ENCODE peak calls at places on chromosomes 7 and 10, in seven cellular contexts. C, W, V, Q, P, I and E are unnamed samples.

GRCh38 chr7:67518580-67518979 is 521.9 kb downstream of the TYW1 start:
- DNase-seq in C (peak; percentile 6), P (no peak), Q (no peak), I (no peak), V (no peak), W (no peak), E (no peak)

GRCh38 chr10:86815035-86815617 is 58.7 kb downstream of the BMPR1A start:
- DNase-seq in W (no peak), I (no peak), Q (no peak), V (no peak), C (no peak), P (no peak), E (no peak)

GRCh38 chr10:78865518-78865835 is 203.3 kb upstream of the ZMIZ1 start:
- DNase-seq in I (no peak), C (no peak), V (no peak), W (peak; percentile 63), Q (no peak), P (peak; percentile 48), E (no peak)

GRCh38 chr7:102813256-102814024 is 64.6 kb downstream of the FAM185A start:
- DNase-seq in C (no peak), P (no peak), I (no peak), V (no peak), W (no peak), Q (no peak), E (no peak)

GRCh38 chr7:111878788-111879187 is 316.5 kb upstream of the IMMP2L start:
- DNase-seq in I (no peak), P (no peak), Q (no peak), C (no peak), W (no peak), V (no peak), E (no peak)

GRCh38 chr10:86176850-86177249 is 189.7 kb downstream of the GRID1 start:
- DNase-seq in C (no peak), P (no peak), I (no peak), V (no peak), W (no peak), Q (no peak), E (peak; percentile 55)

GRCh38 chr7:108248418-108248817 is 118.3 kb upstream of the LAMB4 start:
- DNase-seq in W (no peak), V (no peak), P (no peak), C (no peak), Q (no peak), I (no peak), E (no peak)

GRCh38 chr7:73995821-73996511 is 32.0 kb upstream of the ELN start:
- DNase-seq in P (no peak), C (no peak), V (no peak), I (no peak), W (no peak), Q (no peak), E (no peak)

GRCh38 chr10:119817991-119818888 is 54.4 kb downstream of the MCMBP start:
- DNase-seq in C (peak; percentile 18), V (no peak), P (peak; percentile 87), Q (peak; percentile 29), I (no peak), W (peak; percentile 89), E (peak; percentile 81)

DNA sequence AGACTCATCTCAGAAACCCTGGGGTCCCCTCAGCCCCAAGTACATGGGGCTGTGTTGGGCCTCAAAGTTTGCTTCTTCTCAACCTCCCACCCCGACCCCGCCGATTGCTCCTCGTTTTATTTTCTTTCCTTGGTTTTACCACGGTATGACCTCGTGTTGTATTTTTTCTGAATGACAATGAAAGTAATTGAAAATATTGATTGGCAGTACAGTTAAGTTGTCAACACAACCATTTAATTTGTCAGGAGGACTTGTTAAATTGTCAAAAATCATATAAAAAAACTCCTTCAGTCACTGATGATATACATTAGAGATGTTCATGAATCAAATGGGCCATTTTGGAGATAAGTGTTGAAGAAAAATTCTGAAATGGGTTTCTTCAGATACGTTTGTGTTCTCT is 520.7 kb downstream of the LRMDA start:
- DNase-seq in I (no peak), C (no peak), Q (no peak), W (no peak), V (no peak), P (no peak), E (no peak)
- TF ChIP-seq EP300 in I (no peak), C (no peak), Q (no peak), W (no peak), V (no peak), P (no peak), E (no peak)

GRCh38 chr7:139078911-139079310 is 30.6 kb downstream of the ZC3HAV1 start:
- DNase-seq in W (no peak), Q (no peak), V (no peak), I (no peak), P (no peak), C (no peak), E (no peak)
- TF ChIP-seq POLR2A in W (no peak), Q (no peak), V (no peak), I (no peak), P (no peak), C (no peak), E (no peak)

GRCh38 chr10:33271969-33272583 is 62.4 kb downstream of the NRP1 start:
- DNase-seq in I (no peak), P (no peak), V (no peak), Q (no peak), W (no peak), C (no peak), E (no peak)
- TF ChIP-seq EP300 in I (no peak), P (no peak), V (no peak), Q (no peak), W (no peak), C (no peak), E (no peak)

DNA sequence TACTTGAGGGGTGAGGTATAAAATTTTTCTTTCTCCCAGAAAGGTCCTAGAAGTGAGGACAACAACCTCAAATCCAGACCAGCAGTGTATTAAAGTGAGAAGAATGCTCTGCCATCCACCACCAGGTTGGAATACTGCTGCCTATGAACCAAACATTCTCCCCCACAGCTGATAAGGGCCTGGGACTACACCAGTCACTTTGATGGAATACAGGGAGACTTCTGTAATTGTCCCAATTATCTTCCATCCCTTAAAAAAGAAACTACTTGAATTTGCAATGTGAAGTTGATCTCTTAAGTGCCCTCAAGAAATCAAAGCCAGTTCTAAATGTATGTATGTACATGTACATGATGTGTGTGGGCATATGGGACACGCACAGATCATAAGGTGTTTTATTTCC is 3.0 kb downstream of the TBX20 start:
- DNase-seq in W (no peak), Q (no peak), P (no peak), C (no peak), I (no peak), V (no peak), E (no peak)
- TF ChIP-seq POLR2A in W (no peak), Q (no peak), P (no peak), C (no peak), I (no peak), V (no peak), E (no peak)

GRCh38 chr7:40097728-40098127 is 36.7 kb downstream of the MPLKIP start:
- DNase-seq in V (no peak), C (no peak), P (no peak), I (no peak), Q (no peak), W (no peak), E (no peak)
- TF ChIP-seq EP300 in V (no peak), C (no peak), P (no peak), I (no peak), Q (no peak), W (no peak), E (no peak)